ENCODE peak calls at places on chromosome 16, in four cellular contexts. D is mesendoderm, M is IMR-90, K is H9. B is an unnamed sample.

GRCh38 chr16:1768767-1769401 is 2.5 kb downstream of the NME3 start:
- DNase-seq in K (no peak), M (no peak), D (no peak), B (no peak)

GRCh38 chr16:1825864-1826690 is 548 bp downstream of the HAGH start:
- DNase-seq in K (no peak), D (peak; percentile 71), M (peak; percentile 48), B (peak; percentile 55)

GRCh38 chr16:71542377-71542776 is 16.2 kb downstream of the CHST4 start:
- DNase-seq in D (peak; percentile 82), K (peak; percentile 83), M (peak; percentile 6), B (peak; percentile 20)

GRCh38 chr16:68037820-68038597 is 14.9 kb downstream of the DUS2 start:
- DNase-seq in D (no peak), K (no peak), M (no peak), B (no peak)

GRCh38 chr16:51390877-51391276 is 239.8 kb upstream of the SALL1 start:
- DNase-seq in D (peak; percentile 51), K (peak; percentile 28), M (no peak), B (no peak)

GRCh38 chr16:53912155-53912554 is 208.2 kb downstream of the FTO start:
- DNase-seq in K (no peak), M (no peak), D (no peak), B (peak; percentile 69)

GRCh38 chr16:66858740-66859396 is 14.7 kb downstream of the CA7 start:
- DNase-seq in D (no peak), M (peak; percentile 49), K (no peak), B (peak; percentile 50)

GRCh38 chr16:70767377-70768204 is 33.4 kb downstream of the VAC14 start:
- DNase-seq in K (no peak), D (no peak), M (no peak), B (peak; percentile 32)

GRCh38 chr16:29007865-29008593 is 23.2 kb downstream of the LAT start:
- DNase-seq in M (peak; percentile 90), K (no peak), D (no peak), B (no peak)

GRCh38 chr16:69176033-69176780 is 10.8 kb upstream of the SNTB2 start:
- DNase-seq in K (no peak), M (peak; percentile 79), D (no peak), B (peak; percentile 70)

GRCh38 chr16:86298166-86299131 is 211.9 kb upstream of the FOXF1 start:
- DNase-seq in D (no peak), M (peak; percentile 88), K (no peak), B (peak; percentile 96)

GRCh38 chr16:30535777-30536190 is 1.1 kb upstream of the ZNF747 start:
- DNase-seq in D (peak; percentile 93), K (peak; percentile 81), M (peak; percentile 62), B (peak; percentile 73)

GRCh38 chr16:30922960-30923535 is 324 bp upstream of the FBXL19 start:
- DNase-seq in D (peak; percentile 100), M (peak; percentile 99), K (peak; percentile 100), B (peak; percentile 100)

GRCh38 chr16:85536073-85536410 is 77.1 kb upstream of the GSE1 start:
- DNase-seq in D (no peak), K (no peak), M (no peak), B (no peak)

GRCh38 chr16:84499638-84500037 is 4.8 kb downstream of the MEAK7 start:
- DNase-seq in D (no peak), M (no peak), K (no peak), B (no peak)

GRCh38 chr16:26178298-26178697 is 486.5 kb downstream of the HS3ST4 start:
- DNase-seq in K (no peak), M (no peak), D (peak; percentile 48), B (no peak)

GRCh38 chr16:82313754-82314153 is 143.7 kb upstream of the MPHOSPH6 start:
- DNase-seq in D (no peak), K (no peak), M (no peak), B (no peak)

GRCh38 chr16:85005278-85006069 is 5.9 kb downstream of the ZDHHC7 start:
- DNase-seq in D (peak; percentile 67), K (no peak), M (peak; percentile 39), B (peak; percentile 57)

GRCh38 chr16:81238296-81239011 is at the start of gene BCO1:
- DNase-seq in K (peak; percentile 39), D (peak; percentile 54), M (peak; percentile 66), B (peak; percentile 82)

GRCh38 chr16:89796104-89796503 is 20.3 kb downstream of the FANCA start:
- DNase-seq in K (no peak), D (no peak), M (no peak), B (no peak)
- H2BK5ac ChIP-seq in K (no peak overlapping the region), D (no peak overlapping the region), M (no peak overlapping the region), B (no peak overlapping the region)

DNA sequence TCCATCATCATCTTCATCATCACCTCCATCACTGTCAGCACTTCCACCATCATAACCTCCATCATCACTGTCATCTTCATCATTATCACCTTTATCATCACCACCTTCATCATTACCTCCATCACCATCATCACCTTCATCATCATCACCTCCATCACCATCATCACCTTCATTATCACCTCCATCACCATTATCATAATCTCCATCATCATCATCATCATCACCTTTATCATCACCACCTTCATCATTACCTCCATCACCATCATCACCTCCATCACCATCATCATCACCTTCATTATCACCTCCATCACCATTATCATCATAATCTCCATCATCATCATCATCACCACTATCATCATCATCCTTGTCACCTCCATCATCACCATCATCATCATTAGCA is 309.7 kb downstream of the HAPSTR1 start:
- DNase-seq in D (no peak), M (no peak), K (no peak), B (no peak)
- H2BK5ac ChIP-seq in D (no peak overlapping the region), M (peak overlapping the region; percentile 54), K (no peak overlapping the region), B (no peak overlapping the region)

GRCh38 chr16:13333336-13333735 is 431.9 kb downstream of the SHISA9 start:
- DNase-seq in K (no peak), M (no peak), D (no peak), B (no peak)

GRCh38 chr16:13332713-13333255 is 431.4 kb downstream of the SHISA9 start:
- DNase-seq in K (peak; percentile 73), M (no peak), D (peak; percentile 33), B (no peak)

GRCh38 chr16:13335894-13336293 is 434.5 kb downstream of the SHISA9 start:
- DNase-seq in M (no peak), K (no peak), D (no peak), B (no peak)

GRCh38 chr16:13337482-13337881 is 436.1 kb downstream of the SHISA9 start:
- DNase-seq in M (no peak), K (no peak), D (no peak), B (no peak)

DNA sequence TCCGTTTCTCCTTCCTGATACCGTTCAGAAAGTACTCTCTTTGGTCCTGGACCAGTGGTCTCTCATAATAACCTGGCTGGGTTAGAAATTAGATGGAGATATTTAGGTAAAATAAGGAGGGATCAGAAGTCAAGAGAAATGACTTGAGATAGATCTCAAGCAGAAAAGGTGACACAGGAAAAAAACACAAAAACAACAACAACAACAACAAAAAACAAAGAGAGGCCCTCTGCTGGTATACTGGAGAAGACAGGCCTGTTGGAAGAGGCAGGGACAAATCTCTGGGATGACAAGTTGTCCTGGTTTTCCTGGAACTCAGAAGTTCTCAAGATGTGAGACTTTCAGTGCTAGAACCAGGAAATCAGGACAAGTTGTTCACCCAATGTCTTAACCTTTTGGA is 430.5 kb downstream of the SHISA9 start:
- DNase-seq in M (no peak), D (peak; percentile 51), K (no peak), B (no peak)
- H2BK5ac ChIP-seq in M (no peak overlapping the region), D (peak overlapping the region; percentile 71), K (no peak overlapping the region), B (no peak overlapping the region)

DNA sequence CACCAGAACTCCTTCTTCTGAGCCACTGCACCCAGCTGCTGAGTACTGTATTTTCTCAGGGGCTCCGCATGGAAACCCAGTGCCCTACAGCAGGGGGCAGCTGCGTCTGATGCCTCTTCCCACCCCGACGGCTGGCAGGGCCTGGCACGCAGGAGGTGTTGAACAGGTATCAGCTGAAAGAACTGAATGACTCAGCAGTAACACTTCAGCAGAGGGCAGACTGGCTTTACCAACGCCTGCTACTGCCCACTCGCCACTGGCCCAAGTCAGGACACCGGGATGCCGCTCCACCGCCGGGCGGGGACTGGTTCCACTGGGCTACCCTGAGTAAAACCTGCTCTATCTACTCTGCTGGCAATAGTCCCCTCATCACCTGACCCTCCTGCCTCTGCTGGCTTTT is 100.3 kb upstream of the FA2H start:
- DNase-seq in M (no peak), K (no peak), D (no peak), B (no peak)
- H2BK5ac ChIP-seq in M (no peak overlapping the region), K (no peak overlapping the region), D (no peak overlapping the region), B (no peak overlapping the region)

DNA sequence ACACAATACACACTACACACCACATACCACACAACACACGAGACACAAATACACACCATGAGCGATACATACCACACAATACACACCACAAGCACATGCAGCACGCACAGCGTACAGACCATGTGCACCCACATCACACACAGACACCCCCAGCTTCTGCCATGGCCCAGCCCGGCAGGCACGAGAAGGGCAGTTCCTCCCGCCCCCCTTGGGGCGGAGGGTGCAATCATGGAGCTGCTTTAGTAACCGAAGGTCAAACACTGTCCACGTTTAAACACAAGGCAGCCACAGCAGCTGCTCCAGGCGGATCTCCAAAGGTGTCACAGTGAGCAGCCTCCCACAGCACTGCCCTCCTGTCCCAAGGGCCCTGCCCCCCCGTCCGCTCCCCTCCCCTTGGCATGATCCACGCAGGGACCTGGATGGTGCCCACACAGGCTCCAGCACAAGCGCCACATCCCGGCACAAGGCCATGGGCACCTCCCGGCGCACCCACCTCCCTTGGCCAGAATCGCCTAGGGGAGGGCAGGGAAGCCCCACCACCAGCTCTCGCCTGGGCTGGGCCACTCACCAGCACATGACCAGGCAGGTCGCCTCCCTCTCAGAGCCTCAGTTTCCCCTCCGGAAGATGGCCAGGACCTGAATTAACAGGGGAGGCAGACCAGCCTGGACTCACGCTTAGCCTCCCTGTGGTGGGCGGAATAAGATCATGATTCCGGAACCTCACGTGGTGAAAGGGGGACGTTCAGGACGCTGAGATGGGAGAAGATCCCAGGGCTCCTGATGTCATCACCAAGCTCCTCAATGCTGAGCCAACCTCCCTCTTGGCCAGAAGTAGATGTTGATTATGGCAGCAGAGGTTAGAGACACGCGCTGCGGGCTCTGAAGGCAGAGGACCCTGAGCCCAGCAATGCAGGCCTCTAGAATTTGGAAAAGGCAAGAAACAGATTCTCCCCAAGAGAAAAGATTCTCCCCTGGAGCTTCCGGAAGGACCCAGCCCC is 32.6 kb upstream of the ZNF469 start:
- DNase-seq in D (no peak), M (no peak), K (no peak), B (no peak)
- H2BK5ac ChIP-seq in D (no peak overlapping the region), M (peak overlapping the region; percentile 29), K (no peak overlapping the region), B (no peak overlapping the region)

DNA sequence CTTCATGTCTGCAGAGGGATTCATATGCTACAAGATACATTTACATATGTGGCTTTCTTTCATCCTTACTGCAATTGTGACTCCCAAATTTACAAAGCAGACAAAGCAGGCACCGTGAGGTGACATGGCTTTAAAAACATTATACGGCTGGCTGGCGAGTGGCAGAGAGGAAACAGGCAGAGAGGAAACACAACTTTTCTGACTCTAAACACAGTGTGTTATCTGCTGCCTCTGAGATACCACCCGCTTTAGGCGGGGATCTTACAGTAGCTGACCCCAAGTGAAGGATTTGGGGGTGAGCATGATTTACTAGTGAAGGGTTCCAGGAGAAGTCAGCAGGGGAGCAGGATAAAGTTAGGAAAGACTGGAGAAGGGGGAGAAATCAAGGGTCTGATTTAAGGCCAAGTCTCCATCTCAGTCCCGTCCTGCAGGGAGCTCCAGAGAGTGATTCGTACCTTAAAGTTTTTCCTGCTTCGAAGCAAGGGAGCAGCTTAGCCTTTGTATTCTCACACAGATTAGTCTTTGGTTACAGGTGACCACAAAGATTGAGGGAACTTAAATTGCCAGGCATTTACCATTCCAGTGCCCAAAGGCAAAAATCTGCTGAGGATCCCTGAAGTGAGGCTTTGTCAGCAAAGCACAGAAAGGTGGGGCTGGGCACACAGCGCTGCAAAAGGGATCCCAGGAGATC is 355.0 kb downstream of the GRIN2A start:
- DNase-seq in M (no peak), D (peak; percentile 57), K (no peak), B (no peak)
- H2BK5ac ChIP-seq in M (no peak overlapping the region), D (no peak overlapping the region), K (no peak overlapping the region), B (no peak overlapping the region)

B was measured in mesenchymal stem cell.